ENCODE peak calls at places on chromosomes 2 and 18, in four cellular contexts. B is type B pancreatic cell, O is OCI-LY7, T is hepatocyte. N is an unnamed sample.

GRCh38 chr2:30694286-30695055 is 112.8 kb downstream of the CAPN13 start:
- DNase-seq in T (no peak), B (peak), O (no peak), N (peak)

GRCh38 chr2:84953535-84953934 is 17.4 kb upstream of the KCMF1 start:
- DNase-seq in B (no peak), O (no peak), T (no peak), N (no peak)

GRCh38 chr2:240925191-240925575 is 19.0 kb downstream of the CROCC2 start:
- DNase-seq in O (no peak), T (no peak), B (peak), N (peak)

GRCh38 chr18:74013955-74014354 is 133.7 kb downstream of the FBXO15 start:
- DNase-seq in O (no peak), T (no peak), B (no peak), N (no peak)

GRCh38 chr2:190927257-190927656 is 46.6 kb downstream of the GLS start:
- DNase-seq in T (no peak), B (no peak), O (no peak), N (no peak)

GRCh38 chr2:9256570-9257043 is 50.0 kb downstream of the ASAP2 start:
- DNase-seq in O (no peak), B (no peak), T (no peak), N (no peak)

GRCh38 chr18:23578891-23579653 is 7.2 kb downstream of the NPC1 start:
- DNase-seq in B (no peak), O (no peak), T (no peak), N (no peak)

GRCh38 chr18:6881034-6881800 is 151.7 kb downstream of the ARHGAP28 start:
- DNase-seq in B (no peak), O (no peak), T (peak), N (no peak)

GRCh38 chr2:98412751-98413445 is 31.8 kb upstream of the INPP4A start:
- DNase-seq in T (peak), B (no peak), O (peak), N (no peak)

DNA sequence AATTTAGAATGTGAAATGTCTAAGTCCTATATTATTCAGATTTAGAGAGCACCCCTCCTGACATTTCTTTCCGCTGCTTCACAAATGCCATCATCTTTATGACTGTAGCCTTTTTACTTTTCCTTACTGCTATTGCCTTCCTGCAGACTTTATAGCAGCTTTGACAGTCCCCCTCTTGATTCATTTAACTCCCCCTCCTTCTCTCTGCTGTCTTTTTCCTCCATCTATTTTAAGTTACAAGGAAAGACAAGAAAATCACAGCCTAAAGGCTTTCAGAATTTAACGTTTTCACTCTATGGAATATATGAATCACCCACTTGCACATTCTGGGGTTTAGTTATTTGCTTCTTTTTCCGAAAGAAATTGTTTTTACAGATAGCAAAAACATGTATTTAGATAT is 183.4 kb upstream of the SETBP1 start:
- DNase-seq in B (no peak), O (no peak), T (no peak), N (no peak)
- TF ChIP-seq CTCF in B (no peak), O (no peak), T (no peak), N (no peak)

DNA sequence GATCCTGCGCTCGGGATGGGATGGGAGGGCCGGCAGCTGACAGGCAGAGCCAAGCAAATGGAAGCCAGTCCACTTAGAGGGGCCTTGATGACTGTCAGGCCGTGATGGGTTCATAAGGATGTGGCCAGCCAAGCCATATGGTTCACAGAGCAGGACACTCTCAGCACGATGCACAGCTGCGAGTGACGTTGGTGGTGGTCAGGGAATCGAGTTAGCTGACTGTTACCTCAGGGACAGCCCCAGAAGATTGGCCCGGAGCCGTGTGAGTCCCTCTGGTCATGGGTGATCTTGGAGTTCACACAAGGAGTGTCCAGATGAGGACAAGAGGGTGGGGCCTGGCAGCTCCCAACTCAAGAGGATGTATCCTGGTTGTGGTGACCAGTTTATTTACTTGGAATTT is 70.2 kb downstream of the TPGS2 start:
- DNase-seq in B (no peak), T (no peak), O (no peak), N (no peak)
- TF ChIP-seq CTCF in B (no peak), T (no peak), O (no peak), N (no peak)

GRCh38 chr18:57142361-57142760 is 4.5 kb upstream of the BOD1L2 start:
- DNase-seq in T (no peak), O (no peak), B (no peak), N (no peak)
- TF ChIP-seq CTCF in T (no peak), O (no peak), B (no peak), N (no peak)

DNA sequence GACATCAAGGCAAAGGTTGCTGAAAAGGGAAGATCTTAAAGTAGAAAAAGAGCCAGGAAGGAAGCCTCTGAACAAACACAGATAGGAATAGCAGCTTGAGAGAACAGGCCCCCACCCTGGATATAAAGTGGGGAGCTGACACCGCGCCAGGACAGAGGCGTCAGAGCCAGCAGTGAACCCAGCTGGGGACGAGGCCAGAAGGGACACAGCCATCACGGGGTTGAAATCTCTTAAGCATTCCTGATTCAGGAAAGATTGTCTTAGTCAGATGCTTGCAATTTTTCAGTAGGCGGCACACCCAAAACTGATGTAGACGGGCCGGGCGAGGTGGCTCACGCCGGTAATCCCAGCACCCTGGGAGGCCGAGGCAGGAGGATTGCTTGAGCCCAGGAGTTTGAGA is 93.8 kb upstream of the PHLPP1 start:
- DNase-seq in O (no peak), T (no peak), B (no peak), N (no peak)
- TF ChIP-seq CTCF in O (no peak), T (no peak), B (no peak), N (no peak)

DNA sequence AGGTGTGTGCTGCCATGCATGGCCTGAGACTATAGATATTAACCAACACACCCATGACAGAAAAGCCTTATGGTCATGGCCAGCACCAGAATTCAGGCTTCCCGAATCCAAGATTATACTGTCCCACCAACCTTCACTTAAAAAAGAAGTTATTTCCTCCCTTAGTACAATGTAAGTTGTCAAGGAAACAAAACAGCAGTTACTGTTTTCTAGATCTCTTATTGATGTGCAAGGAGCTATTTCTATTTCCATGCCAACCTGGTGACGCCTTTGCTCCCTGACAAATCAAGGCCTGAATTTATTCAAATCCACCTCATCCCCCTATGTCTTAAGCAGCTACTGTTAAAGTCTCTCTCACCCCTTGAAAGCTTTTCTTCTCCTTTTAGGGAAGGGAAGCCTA is 249.3 kb downstream of the ZNF521 start:
- DNase-seq in O (no peak), B (no peak), T (no peak), N (no peak)
- TF ChIP-seq CTCF in O (no peak), B (no peak), T (no peak), N (no peak)

GRCh38 chr18:59547691-59548182 is 149.5 kb downstream of the CCBE1 start:
- DNase-seq in O (no peak), T (peak), B (no peak), N (no peak)
- TF ChIP-seq CTCF in O (no peak), T (peak), B (peak), N (peak)

GRCh38 chr2:42328148-42328833 is 32.7 kb downstream of the COX7A2L start:
- DNase-seq in O (peak), T (peak), B (no peak), N (no peak)
- TF ChIP-seq CTCF in O (peak), T (peak), B (peak), N (peak)

GRCh38 chr2:150612957-150613710 is 125.7 kb upstream of the RND3 start:
- DNase-seq in O (no peak), T (no peak), B (no peak), N (no peak)

GRCh38 chr2:150607471-150607870 is 120.0 kb upstream of the RND3 start:
- DNase-seq in T (no peak), O (no peak), B (no peak), N (no peak)

GRCh38 chr2:150609831-150610582 is 122.5 kb upstream of the RND3 start:
- DNase-seq in O (no peak), T (no peak), B (no peak), N (no peak)

GRCh38 chr2:150608341-150608740 is 120.9 kb upstream of the RND3 start:
- DNase-seq in O (no peak), T (no peak), B (no peak), N (no peak)

GRCh38 chr2:150610670-150611279 is 123.3 kb upstream of the RND3 start:
- DNase-seq in O (peak), T (peak), B (no peak), N (no peak)
- TF ChIP-seq CTCF in O (peak), T (peak), B (peak), N (peak)